ENCODE peak calls at places on chromosome 9, in ten cellular contexts. U is PC-9, A is GM23338, D is PC-3, G is Karpas-422, B is hepatocyte, M is MM.1S, S is HCT116, Y is OCI-LY7, E is SK-N-SH. P is an unnamed sample. For H3K9me2 and H3K79me2, the result is how much of the 10 kb centered on the place peaks cover.

GRCh38 chr9:113228130-113228665 is 6.9 kb downstream of the SLC31A1 start:
- DNase-seq in U (no peak), B (peak), D (no peak), Y (no peak), G (peak), M (no peak), A (no peak), S (no peak), E (no peak), P (no peak)

GRCh38 chr9:25353783-25354182 is 324.5 kb downstream of the TUSC1 start:
- DNase-seq in Y (no peak), S (no peak), U (no peak), D (no peak), B (no peak), E (no peak), A (no peak), G (no peak), M (no peak), P (no peak)

GRCh38 chr9:108953983-108954574 is 19.9 kb downstream of the ABITRAM start:
- DNase-seq in D (peak), S (peak), B (peak), U (no peak), Y (peak), M (peak), E (peak), A (peak), G (peak), P (peak)

GRCh38 chr9:97557606-97558095 is 56.2 kb downstream of the TMOD1 start:
- DNase-seq in E (peak), B (peak), M (no peak), Y (no peak), U (no peak), S (no peak), D (no peak), G (no peak), A (no peak), P (no peak)

GRCh38 chr9:110076894-110077725 is 130.8 kb downstream of the C9orf152 start:
- DNase-seq in B (no peak), G (no peak), D (peak), S (no peak), E (no peak), Y (no peak), A (no peak), U (peak), M (no peak), P (peak)

GRCh38 chr9:107228648-107229047 is 54.4 kb upstream of the RAD23B start:
- DNase-seq in Y (no peak), A (no peak), S (no peak), U (no peak), E (no peak), B (no peak), M (no peak), G (peak), D (no peak), P (no peak)

GRCh38 chr9:76576344-76576743 is 117.4 kb downstream of the GCNT1 start:
- DNase-seq in A (no peak), M (no peak), Y (peak), G (peak), D (no peak), U (no peak), B (peak), S (no peak), E (no peak), P (peak)

GRCh38 chr9:124928116-124928515 is 12.8 kb downstream of the GOLGA1 start:
- DNase-seq in D (no peak), U (no peak), M (no peak), E (no peak), Y (no peak), S (no peak), B (no peak), A (no peak), G (no peak), P (no peak)

GRCh38 chr9:6186691-6187090 is 28.9 kb upstream of the IL33 start:
- DNase-seq in M (no peak), B (no peak), E (no peak), S (no peak), A (no peak), U (no peak), Y (no peak), G (no peak), D (no peak), P (no peak)

GRCh38 chr9:73152953-73153352 is 1.3 kb downstream of the ANXA1 start:
- DNase-seq in B (no peak), A (no peak), S (no peak), G (no peak), D (peak), U (no peak), M (no peak), E (no peak), Y (no peak), P (peak)

GRCh38 chr9:93814561-93814960 is 140.6 kb downstream of the BARX1 start:
- DNase-seq in D (no peak), E (peak), S (no peak), Y (no peak), M (no peak), G (no peak), B (no peak), A (peak), U (no peak), P (no peak)

GRCh38 chr9:82563094-82563493 is 499.8 kb downstream of the RASEF start:
- DNase-seq in U (no peak), E (no peak), Y (no peak), S (no peak), G (no peak), A (no peak), B (no peak), D (no peak), M (no peak), P (no peak)

GRCh38 chr9:127929044-127929979 is 1.3 kb downstream of the PIP5KL1 start:
- DNase-seq in D (no peak), B (no peak), M (peak), A (no peak), Y (no peak), E (no peak), U (no peak), S (no peak), G (no peak), P (no peak)

GRCh38 chr9:101028346-101029299 is at the start of gene PLPPR1:
- DNase-seq in U (no peak), A (peak), M (peak), Y (no peak), D (no peak), G (no peak), E (peak), B (peak), S (no peak), P (peak)

GRCh38 chr9:130698514-130698913 is 4.9 kb downstream of the EXOSC2 start:
- DNase-seq in M (no peak), Y (no peak), U (no peak), D (no peak), A (no peak), S (no peak), E (no peak), G (no peak), B (no peak), P (peak)

GRCh38 chr9:113361304-113362018 is 12.1 kb downstream of the BSPRY start:
- DNase-seq in D (peak), G (no peak), B (no peak), E (no peak), S (no peak), M (no peak), Y (no peak), A (no peak), U (peak), P (no peak)

GRCh38 chr9:90659626-90660364 is 17.2 kb upstream of the DIRAS2 start:
- DNase-seq in S (no peak), A (no peak), D (peak), G (no peak), E (no peak), Y (no peak), B (no peak), M (no peak), U (peak), P (peak)

GRCh38 chr9:2241875-2242741 is 227.0 kb downstream of the SMARCA2 start:
- DNase-seq in U (peak), B (peak), S (peak), D (peak), A (peak), G (peak), M (peak), Y (peak), E (peak), P (peak)

GRCh38 chr9:128553695-128554094 is 1.3 kb downstream of the SPTAN1 start:
- DNase-seq in U (peak), S (no peak), G (peak), B (peak), E (no peak), Y (peak), M (no peak), A (no peak), D (peak), P (peak)

GRCh38 chr9:99178912-99179872 is 42.5 kb downstream of the ALG2 start:
- DNase-seq in Y (no peak), M (no peak), A (no peak), E (peak), B (no peak), U (no peak), G (no peak), D (no peak), S (no peak), P (no peak)

GRCh38 chr9:37984672-37985611 is 81.0 kb upstream of the SLC25A51 start:
- DNase-seq in U (no peak), M (no peak), Y (no peak), D (peak), E (no peak), A (no peak), B (no peak), G (no peak), S (no peak), P (peak)

GRCh38 chr9:37986771-37987258 is 82.2 kb downstream of the SHB start:
- DNase-seq in A (no peak), S (no peak), G (no peak), B (no peak), Y (no peak), U (no peak), D (no peak), M (no peak), E (no peak), P (no peak)

GRCh38 chr9:37984278-37984671 is 80.3 kb upstream of the SLC25A51 start:
- DNase-seq in U (no peak), S (no peak), A (no peak), B (no peak), M (no peak), Y (no peak), E (no peak), G (no peak), D (no peak), P (no peak)

GRCh38 chr9:37987467-37987981 is 81.5 kb downstream of the SHB start:
- DNase-seq in S (no peak), D (no peak), U (no peak), E (no peak), A (no peak), Y (no peak), G (no peak), M (no peak), B (no peak), P (no peak)

DNA sequence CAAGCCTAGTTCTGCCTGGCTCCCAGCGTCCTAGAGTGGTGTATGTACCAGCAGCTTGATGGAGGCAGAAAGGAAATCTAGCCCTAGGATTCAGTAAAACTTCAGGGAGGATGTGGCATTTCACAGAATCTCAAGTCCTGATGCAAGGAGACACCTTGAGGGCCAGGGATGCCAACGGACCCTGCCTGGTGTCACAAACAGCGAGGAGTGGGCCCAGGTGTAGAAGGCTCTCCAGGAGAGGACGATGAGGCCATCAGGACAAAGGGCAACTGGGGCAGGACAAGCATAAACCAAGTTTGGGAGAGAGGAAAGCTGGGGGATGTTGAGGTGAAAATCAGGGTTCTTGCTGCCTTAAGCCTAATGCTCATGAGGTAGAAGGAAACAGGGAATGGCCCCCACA is 82.1 kb upstream of the SLC25A51 start:
- DNase-seq in D (no peak), U (no peak), M (no peak), G (no peak), S (no peak), Y (no peak), E (no peak), B (no peak), A (no peak), P (no peak)
- H3K9me2 ChIP-seq in D (under half), U (under half), M (under half), G (under half), S (under half), Y (under half), E (under half), B (under half), A (under half), P (under half)

GRCh38 chr9:133141833-133142594 is 21.0 kb upstream of the RALGDS start:
- DNase-seq in M (no peak), Y (no peak), U (no peak), B (no peak), A (no peak), D (no peak), S (no peak), E (peak), G (no peak), P (no peak)
- H3K79me2 ChIP-seq in M (half or more), Y (under half), U (under half), B (half or more), A (under half), D (half or more), S (half or more), E (under half), G (half or more), P (half or more)

DNA sequence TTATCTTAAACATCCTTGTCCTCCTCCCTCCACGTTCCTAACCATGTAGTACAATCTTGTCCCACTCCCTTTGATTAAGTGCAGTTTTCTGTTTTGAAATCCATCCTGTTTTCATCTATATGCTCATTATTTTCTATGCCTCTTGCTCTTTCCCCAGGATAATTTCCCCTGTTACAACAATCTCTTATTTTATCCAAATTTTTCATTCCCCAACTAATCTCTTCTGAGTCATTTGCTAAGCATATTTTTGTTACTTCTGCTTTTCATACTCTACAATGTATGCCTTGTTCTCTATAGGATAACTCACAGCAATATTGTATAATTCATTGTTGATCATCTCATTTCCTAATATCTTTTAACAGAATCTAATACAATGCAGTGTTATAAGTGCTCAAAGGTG is 1.7 kb downstream of the OMD start:
- DNase-seq in M (no peak), A (no peak), D (no peak), G (peak), Y (no peak), B (no peak), E (no peak), S (no peak), U (no peak), P (no peak)
- H3K4me3 ChIP-seq in M (no peak), A (no peak), D (no peak), G (no peak), Y (no peak), B (no peak), E (no peak), S (no peak), U (no peak), P (no peak)

DNA sequence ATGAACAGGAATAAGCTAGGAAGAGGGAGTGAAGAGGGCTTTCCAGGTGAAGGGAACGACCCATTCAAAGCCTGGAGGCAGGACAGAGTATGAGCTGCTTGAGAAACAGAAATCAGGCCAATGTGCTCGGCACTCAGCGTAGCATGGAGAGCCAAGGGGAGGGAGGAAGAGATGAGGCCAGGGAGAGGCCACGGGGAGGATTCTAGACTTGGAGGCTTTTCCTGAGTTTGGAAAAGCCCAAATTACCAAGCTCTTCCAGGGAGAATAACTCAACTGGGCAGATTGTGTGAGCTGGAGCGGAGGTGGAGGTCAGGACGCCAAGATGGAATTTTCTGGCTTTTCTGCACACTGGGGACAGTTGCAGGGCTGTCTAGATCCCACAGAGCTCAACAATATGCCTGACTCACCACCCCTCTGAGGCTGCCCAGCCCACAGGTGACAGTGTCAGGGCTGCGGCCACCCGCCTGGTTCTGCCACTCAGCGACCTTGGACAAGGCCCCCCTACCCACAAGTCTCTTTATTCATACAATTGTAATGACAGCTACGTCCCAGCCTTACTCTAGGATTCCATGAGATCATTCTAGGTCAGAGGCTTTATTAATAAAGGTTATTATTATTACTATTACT is 9.6 kb upstream of the LMX1B start:
- DNase-seq in B (no peak), Y (no peak), U (no peak), G (no peak), S (no peak), A (no peak), D (no peak), M (no peak), E (no peak), P (no peak)
- H3K9me2 ChIP-seq in B (under half), Y (under half), U (under half), G (under half), S (under half), A (under half), D (under half), M (under half), E (under half), P (under half)

GRCh38 chr9:134338394-134339182 is 12.3 kb downstream of the RXRA start:
- DNase-seq in U (no peak), S (no peak), G (no peak), Y (no peak), M (no peak), B (no peak), A (no peak), E (peak), D (no peak), P (no peak)
- H3K79me2 ChIP-seq in U (half or more), S (half or more), G (under half), Y (under half), M (under half), B (half or more), A (half or more), E (half or more), D (half or more), P (half or more)

P was measured in GM23248.